ENCODE peak calls at places on chromosome 20, in four cellular contexts. One of them, this sample, is unnamed.

GRCh38 chr20:48066851-48067250 is 281.6 kb upstream of the SULF2 start:
- DNase-seq in GM04504: no peak
- DNase-seq in amniotic stem cell: no peak
- DNase-seq in M059J: no peak
- DNase-seq in this sample: no peak

GRCh38 chr20:57479196-57479595 is 45.7 kb downstream of the CTCFL start:
- DNase-seq in amniotic stem cell: no peak
- DNase-seq in M059J: no peak
- DNase-seq in GM04504: no peak
- DNase-seq in this sample: no peak

GRCh38 chr20:44614525-44614924 is 32.1 kb downstream of the PKIG start:
- DNase-seq in M059J: no peak
- DNase-seq in amniotic stem cell: no peak
- DNase-seq in GM04504: no peak
- DNase-seq in this sample: no peak

GRCh38 chr20:37473249-37474000 is 47.6 kb upstream of the NNAT start:
- DNase-seq in M059J: no peak
- DNase-seq in amniotic stem cell: no peak
- DNase-seq in GM04504: no peak
- DNase-seq in this sample: no peak

GRCh38 chr20:2838847-2839671 is 1.4 kb downstream of the PCED1A start:
- DNase-seq in amniotic stem cell: no peak
- DNase-seq in GM04504: no peak
- DNase-seq in M059J: no peak
- DNase-seq in this sample: no peak

GRCh38 chr20:57851025-57851682 is 141.3 kb upstream of the PMEPA1 start:
- DNase-seq in GM04504: no peak
- DNase-seq in M059J: no peak
- DNase-seq in amniotic stem cell: no peak
- DNase-seq in this sample: no peak

GRCh38 chr20:33901132-33901523 is 90.0 kb downstream of the CHMP4B start:
- DNase-seq in GM04504: no peak
- DNase-seq in M059J: no peak
- DNase-seq in amniotic stem cell: no peak
- DNase-seq in this sample: no peak

GRCh38 chr20:62972270-62973032 is 19.9 kb downstream of the SLC17A9 start:
- DNase-seq in M059J: peak; percentile 81
- DNase-seq in amniotic stem cell: peak; percentile 59
- DNase-seq in GM04504: peak; percentile 31
- DNase-seq in this sample: peak; percentile 94

GRCh38 chr20:11155156-11155805 is 481.5 kb upstream of the JAG1 start:
- DNase-seq in GM04504: no peak
- DNase-seq in M059J: no peak
- DNase-seq in amniotic stem cell: no peak
- DNase-seq in this sample: no peak

GRCh38 chr20:52256465-52256864 is 64.9 kb upstream of the ZFP64 start:
- DNase-seq in GM04504: no peak
- DNase-seq in M059J: no peak
- DNase-seq in amniotic stem cell: no peak
- DNase-seq in this sample: no peak

GRCh38 chr20:43032459-43032858 is 157.2 kb downstream of the PTPRT start:
- DNase-seq in GM04504: no peak
- DNase-seq in amniotic stem cell: no peak
- DNase-seq in M059J: no peak
- DNase-seq in this sample: peak; percentile 40

GRCh38 chr20:13865825-13866351 is 81.1 kb downstream of the NDUFAF5 start:
- DNase-seq in amniotic stem cell: no peak
- DNase-seq in M059J: peak; percentile 12
- DNase-seq in GM04504: peak; percentile 82
- DNase-seq in this sample: no peak

GRCh38 chr20:24648481-24648880 is 179.1 kb downstream of the SYNDIG1 start:
- DNase-seq in GM04504: no peak
- DNase-seq in amniotic stem cell: no peak
- DNase-seq in M059J: no peak
- DNase-seq in this sample: no peak

GRCh38 chr20:16654858-16655257 is 75.0 kb upstream of the SNRPB2 start:
- DNase-seq in GM04504: no peak
- DNase-seq in M059J: no peak
- DNase-seq in amniotic stem cell: no peak
- DNase-seq in this sample: no peak

GRCh38 chr20:41436679-41437078 is 70.1 kb upstream of the EMILIN3 start:
- DNase-seq in M059J: peak; percentile 52
- DNase-seq in GM04504: peak; percentile 44
- DNase-seq in amniotic stem cell: peak; percentile 16
- DNase-seq in this sample: no peak

GRCh38 chr20:35299780-35300179 is 7.6 kb upstream of the FAM83C start:
- DNase-seq in amniotic stem cell: no peak
- DNase-seq in M059J: no peak
- DNase-seq in GM04504: no peak
- DNase-seq in this sample: no peak

GRCh38 chr20:45817652-45818194 is 5.3 kb downstream of the UBE2C start:
- DNase-seq in M059J: peak; percentile 96
- DNase-seq in amniotic stem cell: no peak
- DNase-seq in GM04504: no peak
- DNase-seq in this sample: no peak

GRCh38 chr20:63619086-63619485 is 7.8 kb downstream of the GMEB2 start:
- DNase-seq in amniotic stem cell: no peak
- DNase-seq in M059J: no peak
- DNase-seq in GM04504: no peak
- DNase-seq in this sample: no peak

GRCh38 chr20:25279403-25279802 is 31.5 kb downstream of the PYGB start:
- DNase-seq in amniotic stem cell: no peak
- DNase-seq in M059J: peak; percentile 34
- DNase-seq in GM04504: no peak
- DNase-seq in this sample: no peak

GRCh38 chr20:25239387-25240370 is 8.2 kb upstream of the PYGB start:
- DNase-seq in M059J: no peak
- DNase-seq in GM04504: no peak
- DNase-seq in amniotic stem cell: no peak
- DNase-seq in this sample: no peak

GRCh38 chr20:38893485-38894090 is 32.6 kb upstream of the FAM83D start:
- DNase-seq in amniotic stem cell: no peak
- DNase-seq in GM04504: no peak
- DNase-seq in M059J: peak; percentile 42
- DNase-seq in this sample: peak; percentile 89

GRCh38 chr20:2237059-2237458 is 58.7 kb upstream of the TGM3 start:
- DNase-seq in amniotic stem cell: peak; percentile 90
- DNase-seq in M059J: peak; percentile 100
- DNase-seq in GM04504: peak; percentile 98
- DNase-seq in this sample: peak; percentile 18

GRCh38 chr20:41336711-41337492 is 3.7 kb upstream of the LPIN3 start:
- DNase-seq in M059J: no peak
- DNase-seq in GM04504: no peak
- DNase-seq in amniotic stem cell: no peak
- DNase-seq in this sample: no peak

GRCh38 chr20:59746155-59746554 is 141.8 kb downstream of the PHACTR3 start:
- DNase-seq in amniotic stem cell: no peak
- DNase-seq in M059J: no peak
- DNase-seq in GM04504: no peak
- DNase-seq in this sample: no peak

GRCh38 chr20:44074252-44075151 is 112.5 kb downstream of the JPH2 start:
- DNase-seq in M059J: peak; percentile 80
- DNase-seq in amniotic stem cell: peak; percentile 32
- DNase-seq in GM04504: no peak
- DNase-seq in this sample: no peak

GRCh38 chr20:25532015-25532751 is 53.1 kb downstream of the NINL start:
- DNase-seq in M059J: no peak
- DNase-seq in amniotic stem cell: no peak
- DNase-seq in GM04504: no peak
- DNase-seq in this sample: peak; percentile 55

GRCh38 chr20:23437126-23437894 is 2.2 kb upstream of the CSTL1 start:
- DNase-seq in amniotic stem cell: no peak
- DNase-seq in GM04504: no peak
- DNase-seq in M059J: no peak
- DNase-seq in this sample: no peak

GRCh38 chr20:53869466-53870258 is 200.7 kb downstream of the BCAS1 start:
- DNase-seq in amniotic stem cell: no peak
- DNase-seq in GM04504: peak; percentile 50
- DNase-seq in M059J: peak; percentile 95
- DNase-seq in this sample: peak; percentile 68

GRCh38 chr20:3710703-3711417 is 1.5 kb downstream of the SIGLEC1 start:
- DNase-seq in M059J: peak; percentile 54
- DNase-seq in GM04504: no peak
- DNase-seq in amniotic stem cell: no peak
- DNase-seq in this sample: peak; percentile 92

GRCh38 chr20:50560867-50561266 is 50.7 kb downstream of the PTPN1 start:
- DNase-seq in M059J: no peak
- DNase-seq in GM04504: no peak
- DNase-seq in amniotic stem cell: no peak
- DNase-seq in this sample: no peak

GRCh38 chr20:45822863-45823262 is 4.2 kb downstream of the TNNC2 start:
- DNase-seq in GM04504: no peak
- DNase-seq in M059J: peak; percentile 69
- DNase-seq in amniotic stem cell: no peak
- DNase-seq in this sample: no peak